ENCODE peak calls at places on chromosomes 16 and 17, in ten cellular contexts. Q is GM13977; D is MCF 10A; W is stimulated activated CD4-positive, alpha-beta T cell treated with anti-CD3 and anti-CD28 coated beads, TNF-alpha, amount 100 ng/mL, for 24 hours; P is naive thymus-derived CD8-positive, alpha-beta T cell; M is NCI-H1092; J is T-cell; B is non-pigmented ciliary epithelial cell; A is Right ventricle myocardium superior; S is H54. V is an unnamed sample.

GRCh38 chr17:39823407-39824054 is 40.6 kb downstream of the IKZF3 start:
- DNase-seq in D (no peak), S (no peak), Q (no peak), J (no peak), M (no peak), W (no peak), B (no peak), A (no peak), P (peak), V (no peak)

GRCh38 chr16:57924514-57924913 is 46.4 kb downstream of the CNGB1 start:
- DNase-seq in M (no peak), D (no peak), A (no peak), B (no peak), Q (no peak), J (no peak), S (no peak), W (no peak), P (no peak), V (no peak)

GRCh38 chr17:40362696-40363479 is 1.6 kb downstream of the GJD3 start:
- DNase-seq in J (peak), Q (peak), P (peak), B (no peak), S (no peak), W (peak), A (peak), D (peak), M (no peak), V (no peak)

GRCh38 chr16:46916980-46917379 is 32.8 kb downstream of the GPT2 start:
- DNase-seq in B (no peak), J (no peak), P (no peak), M (no peak), W (no peak), D (no peak), S (no peak), A (no peak), Q (no peak), V (no peak)

GRCh38 chr16:18783430-18784341 is 6.4 kb downstream of the RPS15A start:
- DNase-seq in J (no peak), D (no peak), S (no peak), P (no peak), W (no peak), Q (no peak), M (no peak), A (no peak), B (no peak), V (no peak)

GRCh38 chr16:8951447-8952280 is 12.0 kb downstream of the USP7 start:
- DNase-seq in J (no peak), M (no peak), A (no peak), P (no peak), W (no peak), S (no peak), Q (no peak), B (no peak), D (no peak), V (no peak)

GRCh38 chr17:49598918-49599317 is 23.2 kb downstream of the NXPH3 start:
- DNase-seq in S (no peak), J (no peak), Q (no peak), D (no peak), B (no peak), A (no peak), M (no peak), P (no peak), W (no peak), V (no peak)

GRCh38 chr17:78921437-78921971 is 3.7 kb downstream of the TIMP2 start:
- DNase-seq in A (peak), S (no peak), D (no peak), M (no peak), W (no peak), P (no peak), B (no peak), Q (no peak), J (no peak), V (no peak)

GRCh38 chr17:62870581-62870964 is 62.5 kb upstream of the MARCHF10 start:
- DNase-seq in P (no peak), Q (no peak), S (no peak), D (no peak), B (no peak), J (no peak), W (no peak), A (no peak), M (peak), V (no peak)

V was measured in GM04504.